ENCODE peak calls at places on chromosomes 2 and 18, in six cellular contexts. One of them, this sample, is unnamed.

GRCh38 chr2:235877271-235877670 is 290.9 kb downstream of the GBX2 start:
- DNase-seq in Peyer's patch: no peak
- DNase-seq in HT1080: no peak
- DNase-seq in DMS53: no peak
- DNase-seq in T follicular helper cell: no peak
- DNase-seq in neural crest cell: no peak
- DNase-seq in this sample: no peak

GRCh38 chr2:54067851-54068375 is 47.5 kb upstream of the ACYP2 start:
- DNase-seq in Peyer's patch: no peak
- DNase-seq in HT1080: no peak
- DNase-seq in DMS53: peak
- DNase-seq in T follicular helper cell: no peak
- DNase-seq in neural crest cell: no peak
- DNase-seq in this sample: no peak

GRCh38 chr2:54422072-54422581 is 34.0 kb upstream of the SPTBN1 start:
- DNase-seq in Peyer's patch: no peak
- DNase-seq in HT1080: no peak
- DNase-seq in DMS53: no peak
- DNase-seq in T follicular helper cell: no peak
- DNase-seq in neural crest cell: no peak
- DNase-seq in this sample: peak

GRCh38 chr2:174335605-174336402 is 1.1 kb downstream of the SP9 start:
- DNase-seq in Peyer's patch: peak
- DNase-seq in HT1080: no peak
- DNase-seq in DMS53: peak
- DNase-seq in T follicular helper cell: no peak
- DNase-seq in neural crest cell: peak
- DNase-seq in this sample: no peak

GRCh38 chr2:224357098-224357901 is 44.6 kb downstream of the FAM124B start:
- DNase-seq in Peyer's patch: no peak
- DNase-seq in HT1080: peak
- DNase-seq in DMS53: peak
- DNase-seq in T follicular helper cell: peak
- DNase-seq in neural crest cell: peak
- DNase-seq in this sample: peak

GRCh38 chr2:72887836-72888437 is 729 bp downstream of the SPR start:
- DNase-seq in Peyer's patch: peak
- DNase-seq in HT1080: peak
- DNase-seq in DMS53: peak
- DNase-seq in T follicular helper cell: no peak
- DNase-seq in neural crest cell: peak
- DNase-seq in this sample: peak

GRCh38 chr2:31051213-31052185 is 86.7 kb downstream of the GALNT14 start:
- DNase-seq in Peyer's patch: no peak
- DNase-seq in HT1080: no peak
- DNase-seq in DMS53: no peak
- DNase-seq in T follicular helper cell: no peak
- DNase-seq in neural crest cell: no peak
- DNase-seq in this sample: no peak

GRCh38 chr2:57906152-57906732 is 140.4 kb upstream of the VRK2 start:
- DNase-seq in Peyer's patch: no peak
- DNase-seq in HT1080: peak
- DNase-seq in DMS53: peak
- DNase-seq in T follicular helper cell: no peak
- DNase-seq in neural crest cell: no peak
- DNase-seq in this sample: no peak

GRCh38 chr18:46338213-46338612 is 234.0 kb downstream of the HAUS1 start:
- DNase-seq in Peyer's patch: no peak
- DNase-seq in HT1080: no peak
- DNase-seq in DMS53: no peak
- DNase-seq in T follicular helper cell: no peak
- DNase-seq in neural crest cell: peak
- DNase-seq in this sample: no peak

GRCh38 chr2:134785659-134786058 is 52.8 kb upstream of the ACMSD start:
- DNase-seq in Peyer's patch: no peak
- DNase-seq in HT1080: no peak
- DNase-seq in DMS53: no peak
- DNase-seq in T follicular helper cell: no peak
- DNase-seq in neural crest cell: no peak
- DNase-seq in this sample: no peak

GRCh38 chr2:196437626-196438025 is 201.9 kb upstream of the CCDC150 start:
- DNase-seq in Peyer's patch: no peak
- DNase-seq in HT1080: no peak
- DNase-seq in DMS53: no peak
- DNase-seq in T follicular helper cell: no peak
- DNase-seq in neural crest cell: no peak
- DNase-seq in this sample: no peak

GRCh38 chr18:28086530-28087172 is 90.3 kb downstream of the CDH2 start:
- DNase-seq in Peyer's patch: no peak
- DNase-seq in HT1080: peak
- DNase-seq in DMS53: no peak
- DNase-seq in T follicular helper cell: no peak
- DNase-seq in neural crest cell: no peak
- DNase-seq in this sample: no peak

GRCh38 chr18:59697236-59697932 is at the start of gene CCBE1:
- DNase-seq in Peyer's patch: peak
- DNase-seq in HT1080: peak
- DNase-seq in DMS53: peak
- DNase-seq in T follicular helper cell: no peak
- DNase-seq in neural crest cell: peak
- DNase-seq in this sample: no peak